ENCODE peak calls at places on chromosomes 2 and 18, in four cellular contexts. One of them, this sample, is unnamed.
A peak's percentile ranks its signal among the peaks of the same experiment; 100 is the strongest.

GRCh38 chr2:67159929-67160328 is 237.2 kb upstream of the ETAA1 start:
- DNase-seq in effector memory CD4-positive, alpha-beta T cell: no peak
- DNase-seq in H9: no peak
- DNase-seq in spleen: no peak
- DNase-seq in this sample: no peak

GRCh38 chr18:28175047-28175929 is 1.6 kb downstream of the CDH2 start:
- DNase-seq in effector memory CD4-positive, alpha-beta T cell: no peak
- DNase-seq in H9: peak; percentile 48
- DNase-seq in spleen: peak; percentile 78
- DNase-seq in this sample: no peak

GRCh38 chr2:110993557-110994231 is 127.0 kb upstream of the BCL2L11 start:
- DNase-seq in effector memory CD4-positive, alpha-beta T cell: no peak
- DNase-seq in H9: no peak
- DNase-seq in spleen: no peak
- DNase-seq in this sample: no peak

GRCh38 chr2:8174641-8175257 is 507.1 kb upstream of the ID2 start:
- DNase-seq in effector memory CD4-positive, alpha-beta T cell: no peak
- DNase-seq in H9: no peak
- DNase-seq in spleen: no peak
- DNase-seq in this sample: no peak

GRCh38 chr2:69159988-69160387 is 147.0 kb downstream of the ANTXR1 start:
- DNase-seq in effector memory CD4-positive, alpha-beta T cell: no peak
- DNase-seq in H9: peak; percentile 78
- DNase-seq in spleen: no peak
- DNase-seq in this sample: no peak

GRCh38 chr2:128550389-128550788 is 231.7 kb upstream of the HS6ST1 start:
- DNase-seq in effector memory CD4-positive, alpha-beta T cell: no peak
- DNase-seq in H9: no peak
- DNase-seq in spleen: no peak
- DNase-seq in this sample: no peak

GRCh38 chr2:67839668-67840067 is 223.1 kb downstream of the C1D start:
- DNase-seq in effector memory CD4-positive, alpha-beta T cell: no peak
- DNase-seq in H9: no peak
- DNase-seq in spleen: no peak
- DNase-seq in this sample: no peak

GRCh38 chr2:152647417-152648010 is 69.7 kb downstream of the PRPF40A start:
- DNase-seq in effector memory CD4-positive, alpha-beta T cell: no peak
- DNase-seq in H9: no peak
- DNase-seq in spleen: no peak
- DNase-seq in this sample: no peak

GRCh38 chr2:69177785-69178636 is 165.0 kb downstream of the ANTXR1 start:
- DNase-seq in effector memory CD4-positive, alpha-beta T cell: no peak
- DNase-seq in H9: peak; percentile 98
- DNase-seq in spleen: peak; percentile 95
- DNase-seq in this sample: peak; percentile 79

GRCh38 chr18:46252754-46253153 is 148.6 kb downstream of the HAUS1 start:
- DNase-seq in effector memory CD4-positive, alpha-beta T cell: no peak
- DNase-seq in H9: no peak
- DNase-seq in spleen: no peak
- DNase-seq in this sample: no peak

GRCh38 chr2:70789304-70790078 is 952 bp downstream of the FIGLA start:
- DNase-seq in effector memory CD4-positive, alpha-beta T cell: no peak
- DNase-seq in H9: peak; percentile 88
- DNase-seq in spleen: peak; percentile 86
- DNase-seq in this sample: no peak

GRCh38 chr2:12852135-12852534 is 135.4 kb downstream of the TRIB2 start:
- DNase-seq in effector memory CD4-positive, alpha-beta T cell: no peak
- DNase-seq in H9: no peak
- DNase-seq in spleen: no peak
- DNase-seq in this sample: no peak

GRCh38 chr2:28391564-28392296 is 928 bp upstream of the FOSL2 start:
- DNase-seq in effector memory CD4-positive, alpha-beta T cell: peak; percentile 59
- DNase-seq in H9: peak; percentile 74
- DNase-seq in spleen: peak; percentile 94
- DNase-seq in this sample: peak; percentile 81

GRCh38 chr2:133500967-133501366 is 67.3 kb downstream of the NCKAP5 start:
- DNase-seq in effector memory CD4-positive, alpha-beta T cell: no peak
- DNase-seq in H9: no peak
- DNase-seq in spleen: no peak
- DNase-seq in this sample: no peak

GRCh38 chr2:172070936-172071335 is 14.4 kb upstream of the DLX1 start:
- DNase-seq in effector memory CD4-positive, alpha-beta T cell: no peak
- DNase-seq in H9: no peak
- DNase-seq in spleen: no peak
- DNase-seq in this sample: no peak

GRCh38 chr2:45067859-45068642 is 58.8 kb upstream of the SIX2 start:
- DNase-seq in effector memory CD4-positive, alpha-beta T cell: no peak
- DNase-seq in H9: peak; percentile 44
- DNase-seq in spleen: no peak
- DNase-seq in this sample: no peak

GRCh38 chr2:161045726-161046125 is 114.5 kb upstream of the TANK start:
- DNase-seq in effector memory CD4-positive, alpha-beta T cell: no peak
- DNase-seq in H9: no peak
- DNase-seq in spleen: no peak
- DNase-seq in this sample: no peak

GRCh38 chr2:234725528-234726264 is 226.1 kb upstream of the SH3BP4 start:
- DNase-seq in effector memory CD4-positive, alpha-beta T cell: no peak
- DNase-seq in H9: no peak
- DNase-seq in spleen: no peak
- DNase-seq in this sample: no peak

GRCh38 chr2:12302140-12302539 is 414.6 kb upstream of the TRIB2 start:
- DNase-seq in effector memory CD4-positive, alpha-beta T cell: no peak
- DNase-seq in H9: no peak
- DNase-seq in spleen: no peak
- DNase-seq in this sample: no peak

GRCh38 chr2:10331033-10331701 is 28.5 kb downstream of the HPCAL1 start:
- DNase-seq in effector memory CD4-positive, alpha-beta T cell: peak; percentile 45
- DNase-seq in H9: peak; percentile 69
- DNase-seq in spleen: peak; percentile 94
- DNase-seq in this sample: no peak

GRCh38 chr2:192161670-192162290 is 33.0 kb downstream of the TMEFF2 start:
- DNase-seq in effector memory CD4-positive, alpha-beta T cell: no peak
- DNase-seq in H9: no peak
- DNase-seq in spleen: no peak
- DNase-seq in this sample: no peak

GRCh38 chr18:10670856-10671255 is 145.0 kb downstream of the NAPG start:
- DNase-seq in effector memory CD4-positive, alpha-beta T cell: no peak
- DNase-seq in H9: no peak
- DNase-seq in spleen: no peak
- DNase-seq in this sample: no peak

GRCh38 chr2:14937336-14937735 is 304.8 kb downstream of the LRATD1 start:
- DNase-seq in effector memory CD4-positive, alpha-beta T cell: no peak
- DNase-seq in H9: no peak
- DNase-seq in spleen: no peak
- DNase-seq in this sample: no peak

GRCh38 chr2:48482774-48483173 is 47.2 kb upstream of the STON1 start:
- DNase-seq in effector memory CD4-positive, alpha-beta T cell: no peak
- DNase-seq in H9: no peak
- DNase-seq in spleen: no peak
- DNase-seq in this sample: no peak

GRCh38 chr18:44731866-44732555 is 51.3 kb downstream of the SETBP1 start:
- DNase-seq in effector memory CD4-positive, alpha-beta T cell: no peak
- DNase-seq in H9: no peak
- DNase-seq in spleen: no peak
- DNase-seq in this sample: no peak

GRCh38 chr18:44732604-44733003 is 51.9 kb downstream of the SETBP1 start:
- DNase-seq in effector memory CD4-positive, alpha-beta T cell: no peak
- DNase-seq in H9: no peak
- DNase-seq in spleen: no peak
- DNase-seq in this sample: no peak

GRCh38 chr18:44735071-44735470 is 54.4 kb downstream of the SETBP1 start:
- DNase-seq in effector memory CD4-positive, alpha-beta T cell: no peak
- DNase-seq in H9: no peak
- DNase-seq in spleen: no peak
- DNase-seq in this sample: no peak

GRCh38 chr18:44733754-44734465 is 53.2 kb downstream of the SETBP1 start:
- DNase-seq in effector memory CD4-positive, alpha-beta T cell: no peak
- DNase-seq in H9: no peak
- DNase-seq in spleen: no peak
- DNase-seq in this sample: no peak

DNA sequence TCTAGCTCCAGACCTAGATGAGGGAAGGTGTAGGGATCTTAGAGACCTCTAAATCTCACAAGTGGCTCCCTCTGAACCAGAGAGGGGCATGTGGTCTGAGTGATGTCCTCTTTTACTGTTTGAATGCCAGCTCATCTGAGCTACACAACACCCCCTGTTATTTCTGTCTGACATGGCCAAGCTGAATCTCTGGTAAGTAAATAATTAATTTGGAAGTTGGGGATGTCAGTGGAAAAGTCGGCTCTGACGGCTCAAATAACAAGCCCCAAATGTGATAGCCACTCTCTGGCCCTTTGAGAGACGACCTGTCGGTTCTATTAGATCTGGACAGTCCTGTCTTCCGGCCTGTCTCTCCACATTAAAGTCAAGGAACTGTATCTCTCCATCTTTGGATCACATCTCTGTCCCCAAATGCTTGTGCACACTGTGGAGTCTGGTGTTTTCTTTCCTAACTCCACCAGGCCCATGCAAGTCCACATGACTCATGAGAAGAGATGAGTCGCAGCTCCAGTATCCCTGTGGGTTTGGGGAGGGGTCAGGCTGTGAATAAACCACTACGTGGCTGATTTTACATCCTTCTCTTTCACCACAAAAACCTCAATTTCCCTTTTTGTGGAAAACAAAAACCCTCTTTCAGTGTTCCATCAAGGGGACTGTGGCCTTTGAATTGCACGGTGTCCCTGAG is 52.5 kb downstream of the SETBP1 start:
- DNase-seq in effector memory CD4-positive, alpha-beta T cell: no peak
- DNase-seq in H9: no peak
- DNase-seq in spleen: no peak
- DNase-seq in this sample: peak; percentile 33
- H3K4me1 ChIP-seq in effector memory CD4-positive, alpha-beta T cell: peaks cover 3% of the 10 kb centered on the region
- H3K4me1 ChIP-seq in H9: peaks cover 7% of the 10 kb centered on the region
- H3K4me1 ChIP-seq in spleen: peaks cover 29% of the 10 kb centered on the region
- H3K4me1 ChIP-seq in this sample: peaks cover 7% of the 10 kb centered on the region

GRCh38 chr2:120007851-120008250 is 5.0 kb upstream of the EPB41L5 start:
- DNase-seq in effector memory CD4-positive, alpha-beta T cell: no peak
- DNase-seq in H9: no peak
- DNase-seq in spleen: no peak
- DNase-seq in this sample: no peak
- H3K27ac ChIP-seq in effector memory CD4-positive, alpha-beta T cell: no peak overlapping the region
- H3K27ac ChIP-seq in H9: no peak overlapping the region
- H3K27ac ChIP-seq in spleen: no peak overlapping the region
- H3K27ac ChIP-seq in this sample: no peak overlapping the region

DNA sequence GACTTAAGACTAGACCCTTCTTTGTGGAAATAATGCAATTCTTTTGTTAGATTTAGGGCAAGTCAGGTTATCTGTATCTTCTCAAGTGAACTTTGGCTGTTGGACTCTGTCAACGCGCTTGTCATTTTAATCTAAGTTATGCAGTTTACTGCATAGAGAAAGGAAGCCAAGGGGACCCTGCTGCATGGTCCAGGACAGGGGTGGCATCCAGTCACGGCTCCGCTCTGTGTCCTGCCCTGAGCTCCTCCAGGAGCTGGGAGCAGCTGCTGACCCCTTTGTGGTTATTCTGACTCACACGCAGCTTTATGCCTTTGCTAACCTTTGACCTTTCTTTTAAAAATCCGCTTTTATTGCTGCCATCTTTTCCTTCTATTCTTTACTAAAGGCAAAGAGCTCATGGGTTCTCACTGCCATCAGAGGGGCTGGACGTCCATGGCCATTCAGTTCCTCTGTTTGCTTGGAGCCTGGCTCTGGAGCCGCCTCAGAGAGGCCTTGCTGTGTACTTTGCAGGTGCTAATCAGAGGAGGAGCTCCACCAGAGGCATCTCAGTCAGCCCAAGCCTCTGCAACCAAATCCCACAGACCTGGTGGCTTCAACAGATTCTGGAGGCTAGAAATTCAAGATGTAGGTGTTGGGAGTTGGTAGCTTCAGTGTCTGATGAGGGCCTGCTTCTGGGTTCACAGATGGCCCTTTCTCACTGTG is 39.3 kb downstream of the SNTG2 start:
- DNase-seq in effector memory CD4-positive, alpha-beta T cell: no peak
- DNase-seq in H9: no peak
- DNase-seq in spleen: no peak
- DNase-seq in this sample: no peak
- H3K4me1 ChIP-seq in effector memory CD4-positive, alpha-beta T cell: no peaks in the 10 kb centered on the region
- H3K4me1 ChIP-seq in H9: no peaks in the 10 kb centered on the region
- H3K4me1 ChIP-seq in spleen: no peaks in the 10 kb centered on the region
- H3K4me1 ChIP-seq in this sample: no peaks in the 10 kb centered on the region

DNA sequence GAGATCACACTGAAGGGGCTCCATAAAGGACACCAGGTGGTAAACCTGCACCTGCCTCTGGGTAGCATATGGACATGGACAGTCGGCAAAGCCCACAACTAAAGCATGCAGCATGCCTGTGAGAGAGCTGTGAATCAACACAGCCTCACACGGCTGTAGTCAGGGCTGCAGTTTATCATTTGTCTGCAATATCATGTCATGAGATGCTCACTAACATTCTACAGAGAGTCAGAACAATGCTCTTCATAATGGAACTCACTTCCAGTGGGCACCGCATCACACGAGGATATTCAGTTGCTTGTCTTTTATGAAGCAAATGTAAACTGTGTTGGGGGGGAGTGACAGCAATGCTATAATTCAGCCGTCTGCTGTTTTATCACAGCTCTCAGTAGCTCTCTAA is 406.3 kb upstream of the SOX11 start:
- DNase-seq in effector memory CD4-positive, alpha-beta T cell: no peak
- DNase-seq in H9: no peak
- DNase-seq in spleen: no peak
- DNase-seq in this sample: no peak
- H3K27ac ChIP-seq in effector memory CD4-positive, alpha-beta T cell: no peak overlapping the region
- H3K27ac ChIP-seq in H9: no peak overlapping the region
- H3K27ac ChIP-seq in spleen: no peak overlapping the region
- H3K27ac ChIP-seq in this sample: no peak overlapping the region

DNA sequence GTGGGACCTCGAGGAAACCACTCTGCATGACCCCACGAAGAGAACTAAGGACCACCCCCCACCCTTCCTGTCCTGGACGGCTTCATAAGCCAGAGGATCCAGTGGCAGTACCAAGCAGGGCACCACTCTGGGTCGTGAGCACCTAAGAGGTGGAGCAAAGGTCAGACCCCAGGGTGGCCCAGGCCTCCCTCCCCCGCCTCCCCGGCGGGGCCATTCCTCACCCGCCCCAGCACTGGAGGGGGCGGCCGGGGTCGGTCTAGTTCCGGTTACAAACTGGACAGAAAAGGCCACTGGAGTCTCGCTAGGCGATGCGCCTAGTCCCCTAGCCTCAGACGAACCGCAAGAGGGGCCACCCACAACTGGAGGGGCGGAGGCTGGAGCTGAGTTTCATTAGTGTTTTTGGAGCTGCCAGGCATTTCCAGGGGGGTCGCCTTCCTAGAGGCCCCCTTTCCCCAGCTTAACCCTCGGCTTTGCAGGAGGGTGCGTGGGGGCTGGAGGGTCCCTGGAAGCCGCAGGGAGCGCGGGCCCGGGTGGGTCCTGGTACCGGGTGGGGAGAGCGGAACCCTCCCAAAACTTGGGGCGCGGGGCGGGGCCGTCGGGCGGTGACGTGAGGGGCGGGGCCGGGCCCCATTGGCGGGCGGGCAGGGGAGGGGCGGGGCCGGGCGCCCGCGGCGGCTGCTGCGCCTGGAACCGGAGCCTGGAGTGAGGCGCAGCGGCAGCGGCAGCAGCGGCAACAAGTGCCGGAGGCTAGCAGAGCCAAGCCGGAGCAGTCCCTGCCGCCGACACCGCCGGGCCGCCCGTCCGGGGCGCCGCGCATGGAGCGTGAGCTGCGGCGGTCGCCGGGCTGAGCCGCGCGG is at the start of gene B3GNT2:
- DNase-seq in effector memory CD4-positive, alpha-beta T cell: peak; percentile 75
- DNase-seq in H9: peak; percentile 80
- DNase-seq in spleen: peak; percentile 96
- DNase-seq in this sample: peak; percentile 39
- H3K4me1 ChIP-seq in effector memory CD4-positive, alpha-beta T cell: peaks cover 29% of the 10 kb centered on the region
- H3K4me1 ChIP-seq in H9: peaks cover 2% of the 10 kb centered on the region
- H3K4me1 ChIP-seq in spleen: peaks cover 32% of the 10 kb centered on the region
- H3K4me1 ChIP-seq in this sample: peaks cover 29% of the 10 kb centered on the region